ENCODE peak calls at places on chromosomes 11 and 22, in five cellular contexts. G is cardiac septum; U is pons; K is stimulated activated naive B cell treated with anti-CD40 and anti-IgM and Interleukin-4, amounts not matched to agents 10 μg/mL and 1 μg/mL and 100 μg/mL, for 72 hours; F is NCI-H1105. E is an unnamed sample.

GRCh38 chr11:57001674-57002401 is 13.1 kb downstream of the OR5AK2 start:
- DNase-seq in F (no peak), K (no peak), G (no peak), U (no peak), E (no peak)

GRCh38 chr11:10323793-10324170 is 18.9 kb downstream of the ADM start:
- DNase-seq in K (no peak), F (no peak), G (no peak), U (no peak), E (no peak)

GRCh38 chr11:64150481-64151239 is 15.3 kb downstream of the MACROD1 start:
- DNase-seq in G (no peak), U (no peak), K (no peak), F (peak), E (peak)

GRCh38 chr11:12900496-12900895 is 108.6 kb upstream of the RASSF10 start:
- DNase-seq in K (no peak), G (no peak), U (no peak), F (no peak), E (no peak)

GRCh38 chr11:74330065-74330858 is 18.8 kb upstream of the P4HA3 start:
- DNase-seq in U (no peak), F (no peak), G (no peak), K (no peak), E (no peak)

GRCh38 chr11:80315263-80315662 is 874.4 kb upstream of the TENM4 start:
- DNase-seq in K (no peak), G (no peak), U (no peak), F (no peak), E (no peak)

GRCh38 chr22:19869497-19870152 is 15.0 kb upstream of the GNB1L start:
- DNase-seq in U (no peak), F (no peak), G (peak), K (no peak), E (no peak)

GRCh38 chr11:121467965-121468364 is 15.2 kb upstream of the SORL1-AS1 start:
- DNase-seq in U (no peak), K (peak), F (no peak), G (no peak), E (no peak)

GRCh38 chr11:72349616-72350218 is 84.6 kb downstream of the CLPB start:
- DNase-seq in K (no peak), G (peak), U (no peak), F (no peak), E (no peak)

GRCh38 chr11:79110308-79110707 is 330.5 kb downstream of the TENM4 start:
- DNase-seq in G (no peak), F (no peak), U (no peak), K (no peak), E (no peak)

GRCh38 chr22:26597026-26597425 is 7.1 kb upstream of the TPST2 start:
- DNase-seq in G (no peak), U (no peak), F (no peak), K (no peak), E (no peak)

GRCh38 chr11:134412508-134413333 is 679 bp upstream of the B3GAT1 start:
- DNase-seq in K (no peak), F (peak), U (peak), G (no peak), E (peak)

GRCh38 chr11:69636512-69636866 is 4.5 kb upstream of the CCND1 start:
- DNase-seq in G (peak), U (peak), F (no peak), K (no peak), E (no peak)

GRCh38 chr11:77115181-77115611 is 12.6 kb downstream of the OMP start:
- DNase-seq in U (no peak), G (no peak), K (no peak), F (no peak), E (no peak)

GRCh38 chr11:13367115-13367514 is 89.5 kb downstream of the BMAL1 start:
- DNase-seq in U (no peak), K (no peak), F (no peak), G (no peak), E (no peak)

GRCh38 chr11:60265373-60266214 is 14.9 kb upstream of the MS4A4A start:
- DNase-seq in G (no peak), K (no peak), U (peak), F (peak), E (no peak)

GRCh38 chr22:40044870-40045834 is 50.4 kb downstream of the FAM83F start:
- DNase-seq in K (peak), U (no peak), F (peak), G (peak), E (no peak)

GRCh38 chr22:30565341-30565740 is 9.1 kb downstream of the GAL3ST1 start:
- DNase-seq in F (no peak), K (no peak), U (peak), G (no peak), E (no peak)

GRCh38 chr11:95296621-95297025 is 65.6 kb upstream of the SESN3 start:
- DNase-seq in G (no peak), F (no peak), U (peak), K (peak), E (no peak)

GRCh38 chr11:2700415-2701211 is 819 bp upstream of the KCNQ1OT1 start:
- DNase-seq in G (peak), U (peak), K (no peak), F (no peak), E (peak)

GRCh38 chr11:133952199-133953190 is 4.3 kb downstream of the IGSF9B start:
- DNase-seq in F (no peak), U (no peak), K (no peak), G (no peak), E (no peak)

GRCh38 chr11:35662061-35662648 is 420 bp upstream of the TRIM44 start:
- DNase-seq in K (peak), G (no peak), F (peak), U (peak), E (no peak)